ENCODE peak calls at places on chromosomes 6 and 20, in four cellular contexts. M is IMR-90, D is H9, K is H1. Q is an unnamed sample.

GRCh38 chr20:34312544-34313217 is 9.5 kb upstream of the AHCY start:
- DNase-seq in M (peak; percentile 81), D (peak; percentile 93), K (peak; percentile 87), Q (peak; percentile 95)

GRCh38 chr6:151647871-151648639 is 154.2 kb downstream of the CCDC170 start:
- DNase-seq in D (peak; percentile 94), K (peak; percentile 61), M (no peak), Q (peak; percentile 95)

GRCh38 chr6:88045521-88046136 is 2.0 kb upstream of the SPACA1 start:
- DNase-seq in D (no peak), M (no peak), K (no peak), Q (no peak)

GRCh38 chr6:170096803-170097504 is 193.9 kb downstream of the DLL1 start:
- DNase-seq in M (no peak), D (no peak), K (no peak), Q (no peak)

GRCh38 chr20:41268917-41269652 is 48.4 kb downstream of the ZHX3 start:
- DNase-seq in K (no peak), D (no peak), M (no peak), Q (no peak)

GRCh38 chr20:36093804-36094145 is 60.8 kb upstream of the EPB41L1 start:
- DNase-seq in K (no peak), M (no peak), D (no peak), Q (no peak)

GRCh38 chr20:44526129-44526528 is 4.3 kb upstream of the SERINC3 start:
- DNase-seq in K (no peak), D (peak; percentile 60), M (peak; percentile 52), Q (peak; percentile 93)

GRCh38 chr6:30142665-30143064 is 6.7 kb downstream of the TRIM40 start:
- DNase-seq in D (no peak), M (no peak), K (no peak), Q (no peak)

GRCh38 chr6:148968636-148969270 is 221.9 kb downstream of the UST start:
- DNase-seq in M (peak; percentile 70), K (no peak), D (no peak), Q (no peak)

GRCh38 chr6:42914546-42914945 is 1.3 kb upstream of the PTCRA start:
- DNase-seq in M (no peak), D (no peak), K (no peak), Q (no peak)

GRCh38 chr6:105804000-105804399 is 282.1 kb upstream of the PRDM1 start:
- DNase-seq in K (no peak), M (no peak), D (no peak), Q (no peak)

GRCh38 chr6:89792881-89793280 is 26.7 kb downstream of the MDN1 start:
- DNase-seq in D (peak; percentile 45), K (no peak), M (peak; percentile 16), Q (peak; percentile 83)
- H3K23ac ChIP-seq in D (no peak overlapping the region), K (no peak overlapping the region), M (no peak overlapping the region), Q (no peak overlapping the region)

GRCh38 chr6:18053555-18054445 is 66.4 kb upstream of the KIF13A start:
- DNase-seq in M (peak; percentile 6), D (no peak), K (no peak), Q (peak; percentile 33)
- H3K56ac ChIP-seq in M (no peak overlapping the region), D (no peak overlapping the region), K (no peak overlapping the region), Q (no peak overlapping the region)

GRCh38 chr20:53948383-53949318 is 121.7 kb downstream of the BCAS1 start:
- DNase-seq in K (no peak), M (no peak), D (no peak), Q (no peak)

GRCh38 chr20:53950578-53950977 is 119.8 kb downstream of the BCAS1 start:
- DNase-seq in K (no peak), M (no peak), D (no peak), Q (no peak)

GRCh38 chr20:53950031-53950430 is 120.4 kb downstream of the BCAS1 start:
- DNase-seq in D (no peak), M (peak; percentile 18), K (no peak), Q (no peak)

GRCh38 chr20:53947501-53948195 is 122.7 kb downstream of the BCAS1 start:
- DNase-seq in M (no peak), K (no peak), D (no peak), Q (no peak)

GRCh38 chr20:53949319-53949839 is 121.0 kb downstream of the BCAS1 start:
- DNase-seq in M (peak; percentile 94), K (no peak), D (no peak), Q (no peak)
- H4K8ac ChIP-seq in M (peak overlapping the region; percentile 59), K (no peak overlapping the region), D (no peak overlapping the region), Q (no peak overlapping the region)

DNA sequence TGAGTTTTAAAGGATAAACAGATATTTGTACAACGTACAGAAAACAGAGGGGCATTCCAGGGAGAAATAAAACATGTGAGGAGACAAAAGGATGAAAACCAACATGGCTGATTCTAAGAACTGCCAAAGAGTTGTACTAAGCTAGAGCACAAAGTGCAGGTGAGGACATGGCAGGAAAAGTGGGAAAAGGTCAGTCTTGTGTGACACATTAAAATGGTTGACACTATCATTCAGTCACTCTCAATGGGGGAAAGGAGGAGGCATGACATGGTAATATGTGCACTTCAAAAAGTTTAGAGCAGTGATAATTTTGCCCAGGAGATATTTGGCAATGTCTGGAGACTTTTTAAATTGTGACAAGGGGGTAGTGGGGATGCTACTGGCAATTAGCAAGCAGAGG is 21.8 kb downstream of the PHIP start:
- DNase-seq in K (no peak), D (no peak), M (no peak), Q (no peak)
- H3K23ac ChIP-seq in K (no peak overlapping the region), D (no peak overlapping the region), M (no peak overlapping the region), Q (no peak overlapping the region)